ENCODE peak calls at places on chromosome 16, in eight cellular contexts. B is NCI-H1092; K is HTR-8/SVneo; Y is fibroblast of mammary gland; L is activated naive CD4-positive, alpha-beta T cell treated with Interleukin-2 at 50 U/mL for 16 hours; Z is posterior cingulate gyrus; J is OCI-LY7; G is CD8-positive, alpha-beta memory T cell. N is an unnamed sample.

GRCh38 chr16:47777191-47777590 is 316.1 kb downstream of the PHKB start:
- DNase-seq in B (no peak), K (no peak), Y (peak), L (no peak), Z (no peak), J (no peak), G (no peak), N (no peak)

GRCh38 chr16:31714899-31715504 is 158.6 kb upstream of the ZNF267 start:
- DNase-seq in B (no peak), K (no peak), Y (peak), L (no peak), Z (no peak), J (peak), G (no peak), N (no peak)

GRCh38 chr16:3922241-3922640 is 41.7 kb upstream of the CREBBP start:
- DNase-seq in B (no peak), K (no peak), Y (no peak), L (no peak), Z (no peak), J (no peak), G (no peak), N (no peak)

GRCh38 chr16:57279780-57280638 is 4.5 kb downstream of the PLLP start:
- DNase-seq in B (no peak), K (no peak), Y (no peak), L (no peak), Z (no peak), J (no peak), G (no peak), N (no peak)

GRCh38 chr16:48013476-48013875 is 142.3 kb downstream of the ABCC12 start:
- DNase-seq in B (no peak), K (peak), Y (no peak), L (no peak), Z (no peak), J (no peak), G (no peak), N (no peak)

GRCh38 chr16:53745126-53745525 is 41.2 kb downstream of the FTO start:
- DNase-seq in B (no peak), K (no peak), Y (peak), L (no peak), Z (no peak), J (no peak), G (no peak), N (no peak)

GRCh38 chr16:56938664-56939513 is 6.9 kb downstream of the HERPUD1 start:
- DNase-seq in B (no peak), K (no peak), Y (peak), L (peak), Z (no peak), J (no peak), G (peak), N (peak)

GRCh38 chr16:14071576-14072271 is 605 bp downstream of the MRTFB start:
- DNase-seq in B (no peak), K (no peak), Y (no peak), L (no peak), Z (peak), J (peak), G (no peak), N (peak)

GRCh38 chr16:89370081-89370511 is 120.3 kb downstream of the ANKRD11 start:
- DNase-seq in B (no peak), K (no peak), Y (no peak), L (no peak), Z (no peak), J (no peak), G (no peak), N (no peak)

GRCh38 chr16:55209626-55210025 is 114.4 kb upstream of the IRX6 start:
- DNase-seq in B (no peak), K (no peak), Y (no peak), L (no peak), Z (no peak), J (no peak), G (no peak), N (no peak)

GRCh38 chr16:27824786-27825185 is 238.7 kb downstream of the GSG1L start:
- DNase-seq in B (no peak), K (no peak), Y (no peak), L (no peak), Z (no peak), J (no peak), G (no peak), N (no peak)

GRCh38 chr16:77652399-77652798 is 69.9 kb upstream of the NUDT7 start:
- DNase-seq in B (no peak), K (no peak), Y (peak), L (no peak), Z (no peak), J (no peak), G (no peak), N (no peak)

GRCh38 chr16:65315004-65315398 is 193.1 kb upstream of the CDH11 start:
- DNase-seq in B (no peak), K (no peak), Y (peak), L (no peak), Z (no peak), J (no peak), G (no peak), N (no peak)

GRCh38 chr16:83983491-83983890 is 15.4 kb downstream of the NECAB2 start:
- DNase-seq in B (no peak), K (no peak), Y (no peak), L (no peak), Z (no peak), J (no peak), G (no peak), N (no peak)

GRCh38 chr16:78607022-78607421 is 507.6 kb downstream of the WWOX start:
- DNase-seq in B (no peak), K (no peak), Y (no peak), L (no peak), Z (no peak), J (no peak), G (no peak), N (no peak)

GRCh38 chr16:11835891-11836652 is 15.3 kb downstream of the RSL1D1 start:
- DNase-seq in B (no peak), K (no peak), Y (peak), L (no peak), Z (no peak), J (no peak), G (no peak), N (no peak)

GRCh38 chr16:27640277-27640600 is 90.3 kb downstream of the KATNIP start:
- DNase-seq in B (no peak), K (no peak), Y (no peak), L (no peak), Z (peak), J (no peak), G (no peak), N (no peak)

GRCh38 chr16:82129881-82130280 is 40.1 kb downstream of the MPHOSPH6 start:
- DNase-seq in B (no peak), K (no peak), Y (no peak), L (no peak), Z (no peak), J (no peak), G (no peak), N (no peak)

GRCh38 chr16:89246903-89247733 is 29.6 kb downstream of the ZNF778 start:
- DNase-seq in B (peak), K (peak), Y (peak), L (peak), Z (peak), J (peak), G (peak), N (peak)

GRCh38 chr16:75250089-75250808 is 1.2 kb downstream of the BCAR1 start:
- DNase-seq in B (no peak), K (no peak), Y (no peak), L (no peak), Z (no peak), J (no peak), G (no peak), N (no peak)

GRCh38 chr16:21088646-21089538 is 61.8 kb downstream of the DNAH3 start:
- DNase-seq in B (no peak), K (no peak), Y (peak), L (no peak), Z (no peak), J (no peak), G (no peak), N (no peak)

GRCh38 chr16:28984619-28985135 is at the start of gene LAT:
- DNase-seq in B (no peak), K (no peak), Y (peak), L (peak), Z (no peak), J (peak), G (peak), N (peak)

GRCh38 chr16:88763502-88764053 is 21.4 kb downstream of the PIEZO1 start:
- DNase-seq in B (no peak), K (no peak), Y (no peak), L (no peak), Z (no peak), J (no peak), G (no peak), N (no peak)

GRCh38 chr16:29664133-29664912 is 1.3 kb downstream of the SPN start:
- DNase-seq in B (no peak), K (no peak), Y (no peak), L (peak), Z (no peak), J (peak), G (peak), N (peak)

GRCh38 chr16:81469710-81470481 is 25.3 kb downstream of the CMIP start:
- DNase-seq in B (no peak), K (no peak), Y (no peak), L (peak), Z (no peak), J (peak), G (peak), N (peak)

GRCh38 chr16:84266451-84266850 is 26.6 kb upstream of the KCNG4 start:
- DNase-seq in B (no peak), K (peak), Y (peak), L (no peak), Z (no peak), J (peak), G (no peak), N (peak)

GRCh38 chr16:476039-476438 is 50.6 kb downstream of the RAB11FIP3 start:
- DNase-seq in B (no peak), K (no peak), Y (no peak), L (no peak), Z (no peak), J (no peak), G (no peak), N (no peak)

GRCh38 chr16:77943770-77944169 is 78.6 kb upstream of the CLEC3A start:
- DNase-seq in B (peak), K (no peak), Y (no peak), L (no peak), Z (no peak), J (no peak), G (no peak), N (no peak)

GRCh38 chr16:65154321-65154720 is 32.5 kb upstream of the CDH11 start:
- DNase-seq in B (no peak), K (no peak), Y (no peak), L (no peak), Z (no peak), J (no peak), G (no peak), N (no peak)

GRCh38 chr16:59385953-59386352 is 651.8 kb upstream of the GOT2 start:
- DNase-seq in B (no peak), K (peak), Y (peak), L (no peak), Z (no peak), J (no peak), G (no peak), N (no peak)

GRCh38 chr16:53541326-53541725 is 38.3 kb upstream of the AKTIP start:
- DNase-seq in B (no peak), K (no peak), Y (peak), L (no peak), Z (no peak), J (no peak), G (no peak), N (no peak)

GRCh38 chr16:50771366-50771765 is 29.5 kb downstream of the CYLD start:
- DNase-seq in B (no peak), K (no peak), Y (peak), L (no peak), Z (no peak), J (no peak), G (no peak), N (no peak)

GRCh38 chr16:27174007-27174406 is 29.3 kb upstream of the KDM8 start:
- DNase-seq in B (no peak), K (no peak), Y (no peak), L (peak), Z (no peak), J (peak), G (peak), N (peak)

N was measured in GM12865.